ENCODE peak calls at places on chromosome 20, in six cellular contexts. One of them, this sample, is unnamed.

GRCh38 chr20:35077341-35077740 is 15.3 kb downstream of the TRPC4AP start:
- DNase-seq in tibial artery: no peak
- DNase-seq in GM23248: no peak
- DNase-seq in lower lobe of right lung: no peak
- DNase-seq in dorsolateral prefrontal cortex: no peak
- DNase-seq in Peyer's patch: no peak
- DNase-seq in this sample: no peak

GRCh38 chr20:13464702-13465101 is 174.0 kb downstream of the TASP1 start:
- DNase-seq in lower lobe of right lung: no peak
- DNase-seq in dorsolateral prefrontal cortex: no peak
- DNase-seq in GM23248: peak
- DNase-seq in Peyer's patch: no peak
- DNase-seq in tibial artery: no peak
- DNase-seq in this sample: no peak

GRCh38 chr20:39269031-39269461 is 306.9 kb downstream of the DHX35 start:
- DNase-seq in dorsolateral prefrontal cortex: peak
- DNase-seq in lower lobe of right lung: peak
- DNase-seq in tibial artery: no peak
- DNase-seq in GM23248: peak
- DNase-seq in Peyer's patch: peak
- DNase-seq in this sample: peak

GRCh38 chr20:57266251-57267157 is at the start of gene BMP7:
- DNase-seq in lower lobe of right lung: no peak
- DNase-seq in dorsolateral prefrontal cortex: peak
- DNase-seq in tibial artery: no peak
- DNase-seq in Peyer's patch: no peak
- DNase-seq in GM23248: peak
- DNase-seq in this sample: peak

GRCh38 chr20:23231561-23232218 is 118.9 kb upstream of the NXT1 start:
- DNase-seq in GM23248: peak
- DNase-seq in Peyer's patch: no peak
- DNase-seq in tibial artery: no peak
- DNase-seq in dorsolateral prefrontal cortex: no peak
- DNase-seq in lower lobe of right lung: no peak
- DNase-seq in this sample: no peak

GRCh38 chr20:32168184-32168910 is 39.2 kb downstream of the PLAGL2 start:
- DNase-seq in tibial artery: peak
- DNase-seq in dorsolateral prefrontal cortex: no peak
- DNase-seq in Peyer's patch: no peak
- DNase-seq in GM23248: peak
- DNase-seq in lower lobe of right lung: no peak
- DNase-seq in this sample: no peak

GRCh38 chr20:47161411-47161810 is 195.1 kb downstream of the ZMYND8 start:
- DNase-seq in GM23248: no peak
- DNase-seq in Peyer's patch: no peak
- DNase-seq in lower lobe of right lung: no peak
- DNase-seq in tibial artery: no peak
- DNase-seq in dorsolateral prefrontal cortex: no peak
- DNase-seq in this sample: no peak

GRCh38 chr20:45630366-45630765 is 718 bp downstream of the WFDC9 start:
- DNase-seq in lower lobe of right lung: no peak
- DNase-seq in Peyer's patch: no peak
- DNase-seq in dorsolateral prefrontal cortex: no peak
- DNase-seq in tibial artery: no peak
- DNase-seq in GM23248: peak
- DNase-seq in this sample: no peak

GRCh38 chr20:32343438-32343837 is 14.7 kb upstream of the ASXL1 start:
- DNase-seq in dorsolateral prefrontal cortex: no peak
- DNase-seq in GM23248: peak
- DNase-seq in Peyer's patch: no peak
- DNase-seq in tibial artery: no peak
- DNase-seq in lower lobe of right lung: no peak
- DNase-seq in this sample: no peak

GRCh38 chr20:58236612-58237317 is 8.3 kb upstream of the ANKRD60 start:
- DNase-seq in tibial artery: peak
- DNase-seq in Peyer's patch: peak
- DNase-seq in dorsolateral prefrontal cortex: peak
- DNase-seq in GM23248: peak
- DNase-seq in lower lobe of right lung: peak
- DNase-seq in this sample: peak

GRCh38 chr20:61321481-61321880 is 69.4 kb downstream of the CDH4 start:
- DNase-seq in tibial artery: no peak
- DNase-seq in lower lobe of right lung: no peak
- DNase-seq in Peyer's patch: no peak
- DNase-seq in dorsolateral prefrontal cortex: no peak
- DNase-seq in GM23248: no peak
- DNase-seq in this sample: no peak

GRCh38 chr20:48536206-48536605 is 291.6 kb downstream of the PREX1 start:
- DNase-seq in GM23248: no peak
- DNase-seq in Peyer's patch: no peak
- DNase-seq in lower lobe of right lung: no peak
- DNase-seq in dorsolateral prefrontal cortex: no peak
- DNase-seq in tibial artery: no peak
- DNase-seq in this sample: no peak

GRCh38 chr20:821083-822065 is 12.1 kb upstream of the FAM110A start:
- DNase-seq in tibial artery: peak
- DNase-seq in GM23248: no peak
- DNase-seq in dorsolateral prefrontal cortex: no peak
- DNase-seq in lower lobe of right lung: no peak
- DNase-seq in Peyer's patch: peak
- DNase-seq in this sample: no peak

GRCh38 chr20:33832113-33832853 is 21.1 kb downstream of the CHMP4B start:
- DNase-seq in Peyer's patch: peak
- DNase-seq in GM23248: no peak
- DNase-seq in lower lobe of right lung: no peak
- DNase-seq in dorsolateral prefrontal cortex: no peak
- DNase-seq in tibial artery: no peak
- DNase-seq in this sample: no peak

GRCh38 chr20:33570743-33571142 is 80.8 kb downstream of the CBFA2T2 start:
- DNase-seq in lower lobe of right lung: no peak
- DNase-seq in Peyer's patch: no peak
- DNase-seq in dorsolateral prefrontal cortex: no peak
- DNase-seq in GM23248: no peak
- DNase-seq in tibial artery: no peak
- DNase-seq in this sample: no peak

GRCh38 chr20:63619505-63619904 is 7.4 kb downstream of the GMEB2 start:
- DNase-seq in lower lobe of right lung: no peak
- DNase-seq in Peyer's patch: no peak
- DNase-seq in dorsolateral prefrontal cortex: no peak
- DNase-seq in tibial artery: peak
- DNase-seq in GM23248: no peak
- DNase-seq in this sample: no peak
- H3K27ac ChIP-seq in lower lobe of right lung: no peak
- H3K27ac ChIP-seq in Peyer's patch: no peak
- H3K27ac ChIP-seq in dorsolateral prefrontal cortex: no peak
- H3K27ac ChIP-seq in tibial artery: no peak
- H3K27ac ChIP-seq in GM23248: no peak
- H3K27ac ChIP-seq in this sample: no peak

GRCh38 chr20:2228926-2229325 is 66.9 kb upstream of the TGM3 start:
- DNase-seq in Peyer's patch: no peak
- DNase-seq in GM23248: no peak
- DNase-seq in tibial artery: no peak
- DNase-seq in lower lobe of right lung: no peak
- DNase-seq in dorsolateral prefrontal cortex: no peak
- DNase-seq in this sample: no peak
- H3K27ac ChIP-seq in Peyer's patch: no peak
- H3K27ac ChIP-seq in GM23248: no peak
- H3K27ac ChIP-seq in tibial artery: no peak
- H3K27ac ChIP-seq in lower lobe of right lung: no peak
- H3K27ac ChIP-seq in dorsolateral prefrontal cortex: no peak
- H3K27ac ChIP-seq in this sample: no peak

DNA sequence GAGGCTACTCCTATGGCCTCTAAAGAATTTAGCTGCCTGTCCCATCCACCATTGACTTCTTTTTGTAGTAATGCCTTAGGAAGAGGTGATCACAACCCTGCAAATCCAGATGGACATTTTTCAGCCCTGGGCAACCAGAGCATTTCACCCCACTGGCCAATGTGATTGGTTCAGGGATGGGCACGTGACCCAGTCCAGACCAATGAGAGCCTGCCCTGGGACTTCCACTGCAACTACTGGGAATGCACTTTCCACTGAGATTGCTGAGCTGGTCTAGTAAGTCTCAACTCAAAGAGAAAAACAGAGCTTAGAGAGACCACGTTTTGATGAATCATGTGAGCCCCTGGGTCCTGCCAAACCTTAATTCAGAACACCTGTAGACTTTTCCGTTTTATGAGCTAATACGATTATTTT is 8.9 kb upstream of the UBE2V1 start:
- DNase-seq in lower lobe of right lung: no peak
- DNase-seq in tibial artery: peak
- DNase-seq in GM23248: peak
- DNase-seq in dorsolateral prefrontal cortex: peak
- DNase-seq in Peyer's patch: no peak
- DNase-seq in this sample: no peak
- H3K27ac ChIP-seq in lower lobe of right lung: no peak
- H3K27ac ChIP-seq in tibial artery: peak
- H3K27ac ChIP-seq in GM23248: peak
- H3K27ac ChIP-seq in dorsolateral prefrontal cortex: peak
- H3K27ac ChIP-seq in Peyer's patch: no peak
- H3K27ac ChIP-seq in this sample: no peak

GRCh38 chr20:51668515-51668914 is 99.7 kb downstream of the ATP9A start:
- DNase-seq in Peyer's patch: no peak
- DNase-seq in tibial artery: no peak
- DNase-seq in GM23248: no peak
- DNase-seq in lower lobe of right lung: no peak
- DNase-seq in dorsolateral prefrontal cortex: no peak
- DNase-seq in this sample: no peak
- H3K27ac ChIP-seq in Peyer's patch: no peak
- H3K27ac ChIP-seq in tibial artery: no peak
- H3K27ac ChIP-seq in GM23248: no peak
- H3K27ac ChIP-seq in lower lobe of right lung: no peak
- H3K27ac ChIP-seq in dorsolateral prefrontal cortex: no peak
- H3K27ac ChIP-seq in this sample: no peak

DNA sequence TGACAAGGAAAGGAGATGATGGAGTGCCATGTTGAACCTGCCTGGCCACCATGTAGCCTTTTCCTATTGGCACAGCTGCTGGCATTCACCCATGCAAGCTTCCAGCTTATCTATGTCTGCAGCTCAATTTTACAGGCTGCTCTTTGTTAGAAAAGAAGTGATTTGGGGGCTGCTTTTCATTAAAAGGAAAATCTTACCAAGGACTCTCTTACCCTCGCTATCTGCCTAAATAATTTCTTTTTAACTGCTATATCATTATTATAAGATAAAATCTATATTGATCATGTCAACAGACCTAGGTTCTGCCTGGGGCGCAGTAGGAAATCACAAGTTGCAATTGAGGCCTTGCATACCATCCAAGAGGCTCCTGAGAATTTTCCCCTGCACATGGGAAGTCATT is 167.2 kb downstream of the SYNDIG1 start:
- DNase-seq in tibial artery: no peak
- DNase-seq in dorsolateral prefrontal cortex: no peak
- DNase-seq in Peyer's patch: no peak
- DNase-seq in lower lobe of right lung: no peak
- DNase-seq in GM23248: no peak
- DNase-seq in this sample: no peak
- H3K27ac ChIP-seq in tibial artery: no peak
- H3K27ac ChIP-seq in dorsolateral prefrontal cortex: no peak
- H3K27ac ChIP-seq in Peyer's patch: no peak
- H3K27ac ChIP-seq in lower lobe of right lung: no peak
- H3K27ac ChIP-seq in GM23248: no peak
- H3K27ac ChIP-seq in this sample: no peak

GRCh38 chr20:62364911-62365736 is 2.0 kb downstream of the LAMA5 start:
- DNase-seq in tibial artery: peak
- DNase-seq in dorsolateral prefrontal cortex: no peak
- DNase-seq in GM23248: no peak
- DNase-seq in lower lobe of right lung: peak
- DNase-seq in Peyer's patch: no peak
- DNase-seq in this sample: no peak
- H3K27ac ChIP-seq in tibial artery: peak
- H3K27ac ChIP-seq in dorsolateral prefrontal cortex: peak
- H3K27ac ChIP-seq in GM23248: no peak
- H3K27ac ChIP-seq in lower lobe of right lung: peak
- H3K27ac ChIP-seq in Peyer's patch: peak
- H3K27ac ChIP-seq in this sample: peak